ENCODE peak calls at places on chromosomes 5 and 9, in five cellular contexts. One of them, this sample, is unnamed.

GRCh38 chr9:112913326-112913725 is 22.6 kb upstream of the SLC46A2 start:
- DNase-seq in NCI-H1105 treated with DMSO at 0.1 percent for 48 hours: no peak
- DNase-seq in RWPE1: no peak
- DNase-seq in cardiac muscle cell: no peak
- DNase-seq in dorsolateral prefrontal cortex: no peak
- DNase-seq in this sample: no peak

GRCh38 chr9:113798062-113799030 is 77.8 kb upstream of the ZNF618 start:
- DNase-seq in NCI-H1105 treated with DMSO at 0.1 percent for 48 hours: no peak
- DNase-seq in cardiac muscle cell: no peak
- DNase-seq in dorsolateral prefrontal cortex: no peak
- DNase-seq in RWPE1: no peak
- DNase-seq in this sample: no peak

GRCh38 chr5:14164764-14165163 is 21.6 kb downstream of the TRIO start:
- DNase-seq in RWPE1: no peak
- DNase-seq in NCI-H1105 treated with DMSO at 0.1 percent for 48 hours: no peak
- DNase-seq in dorsolateral prefrontal cortex: no peak
- DNase-seq in cardiac muscle cell: no peak
- DNase-seq in this sample: no peak

GRCh38 chr5:176410486-176411180 is 5.7 kb downstream of the CLTB start:
- DNase-seq in NCI-H1105 treated with DMSO at 0.1 percent for 48 hours: no peak
- DNase-seq in dorsolateral prefrontal cortex: no peak
- DNase-seq in RWPE1: peak; percentile 68
- DNase-seq in cardiac muscle cell: no peak
- DNase-seq in this sample: no peak

GRCh38 chr5:132221781-132222648 is 5.6 kb downstream of the P4HA2 start:
- DNase-seq in cardiac muscle cell: no peak
- DNase-seq in NCI-H1105 treated with DMSO at 0.1 percent for 48 hours: no peak
- DNase-seq in RWPE1: no peak
- DNase-seq in dorsolateral prefrontal cortex: peak; percentile 62
- DNase-seq in this sample: no peak

GRCh38 chr5:157719231-157719630 is 12.0 kb upstream of the THG1L start:
- DNase-seq in dorsolateral prefrontal cortex: no peak
- DNase-seq in RWPE1: no peak
- DNase-seq in cardiac muscle cell: no peak
- DNase-seq in NCI-H1105 treated with DMSO at 0.1 percent for 48 hours: no peak
- DNase-seq in this sample: no peak

GRCh38 chr5:179870403-179870903 is 11.8 kb upstream of the MRNIP start:
- DNase-seq in dorsolateral prefrontal cortex: no peak
- DNase-seq in cardiac muscle cell: peak; percentile 98
- DNase-seq in NCI-H1105 treated with DMSO at 0.1 percent for 48 hours: peak; percentile 22
- DNase-seq in RWPE1: no peak
- DNase-seq in this sample: no peak

GRCh38 chr5:73296772-73297171 is 123.8 kb downstream of the TMEM174 start:
- DNase-seq in cardiac muscle cell: no peak
- DNase-seq in RWPE1: no peak
- DNase-seq in NCI-H1105 treated with DMSO at 0.1 percent for 48 hours: no peak
- DNase-seq in dorsolateral prefrontal cortex: no peak
- DNase-seq in this sample: no peak

GRCh38 chr5:132265336-132266030 is 8.0 kb downstream of the PDLIM4 start:
- DNase-seq in NCI-H1105 treated with DMSO at 0.1 percent for 48 hours: no peak
- DNase-seq in cardiac muscle cell: no peak
- DNase-seq in RWPE1: peak; percentile 96
- DNase-seq in dorsolateral prefrontal cortex: no peak
- DNase-seq in this sample: peak; percentile 92

GRCh38 chr9:135641745-135642144 is 2.4 kb upstream of the GLT6D1 start:
- DNase-seq in NCI-H1105 treated with DMSO at 0.1 percent for 48 hours: no peak
- DNase-seq in dorsolateral prefrontal cortex: no peak
- DNase-seq in cardiac muscle cell: no peak
- DNase-seq in RWPE1: no peak
- DNase-seq in this sample: no peak

GRCh38 chr5:33034777-33035176 is 323.7 kb downstream of the NPR3 start:
- DNase-seq in dorsolateral prefrontal cortex: no peak
- DNase-seq in NCI-H1105 treated with DMSO at 0.1 percent for 48 hours: no peak
- DNase-seq in cardiac muscle cell: no peak
- DNase-seq in RWPE1: no peak
- DNase-seq in this sample: no peak

GRCh38 chr5:141618030-141618803 is 583 bp downstream of the DIAPH1 start:
- DNase-seq in dorsolateral prefrontal cortex: no peak
- DNase-seq in cardiac muscle cell: peak; percentile 63
- DNase-seq in NCI-H1105 treated with DMSO at 0.1 percent for 48 hours: peak; percentile 22
- DNase-seq in RWPE1: peak; percentile 92
- DNase-seq in this sample: peak; percentile 41

GRCh38 chr5:135246923-135247795 is 151.9 kb downstream of the MACROH2A1 start:
- DNase-seq in dorsolateral prefrontal cortex: no peak
- DNase-seq in NCI-H1105 treated with DMSO at 0.1 percent for 48 hours: no peak
- DNase-seq in cardiac muscle cell: no peak
- DNase-seq in RWPE1: peak; percentile 95
- DNase-seq in this sample: peak; percentile 82

GRCh38 chr5:154740483-154740882 is 14.7 kb upstream of the LARP1 start:
- DNase-seq in dorsolateral prefrontal cortex: peak; percentile 44
- DNase-seq in RWPE1: no peak
- DNase-seq in NCI-H1105 treated with DMSO at 0.1 percent for 48 hours: no peak
- DNase-seq in cardiac muscle cell: no peak
- DNase-seq in this sample: no peak

GRCh38 chr5:81249240-81249639 is 16.1 kb downstream of the CKMT2 start:
- DNase-seq in dorsolateral prefrontal cortex: no peak
- DNase-seq in RWPE1: no peak
- DNase-seq in cardiac muscle cell: no peak
- DNase-seq in NCI-H1105 treated with DMSO at 0.1 percent for 48 hours: no peak
- DNase-seq in this sample: no peak

GRCh38 chr5:39661026-39661779 is 236.4 kb upstream of the DAB2 start:
- DNase-seq in cardiac muscle cell: no peak
- DNase-seq in RWPE1: peak; percentile 38
- DNase-seq in dorsolateral prefrontal cortex: no peak
- DNase-seq in NCI-H1105 treated with DMSO at 0.1 percent for 48 hours: no peak
- DNase-seq in this sample: no peak

GRCh38 chr9:116662633-116663032 is 24.5 kb upstream of the TRIM32 start:
- DNase-seq in cardiac muscle cell: no peak
- DNase-seq in dorsolateral prefrontal cortex: no peak
- DNase-seq in RWPE1: no peak
- DNase-seq in NCI-H1105 treated with DMSO at 0.1 percent for 48 hours: no peak
- DNase-seq in this sample: no peak

GRCh38 chr5:84779206-84779605 is 394.5 kb upstream of the EDIL3 start:
- DNase-seq in dorsolateral prefrontal cortex: no peak
- DNase-seq in NCI-H1105 treated with DMSO at 0.1 percent for 48 hours: no peak
- DNase-seq in cardiac muscle cell: no peak
- DNase-seq in RWPE1: no peak
- DNase-seq in this sample: no peak

GRCh38 chr9:93096131-93096802 is at the start of gene CARD19:
- DNase-seq in cardiac muscle cell: no peak
- DNase-seq in dorsolateral prefrontal cortex: no peak
- DNase-seq in NCI-H1105 treated with DMSO at 0.1 percent for 48 hours: peak; percentile 20
- DNase-seq in RWPE1: peak; percentile 69
- DNase-seq in this sample: no peak

GRCh38 chr5:156137482-156137881 is 189.5 kb upstream of the SGCD start:
- DNase-seq in NCI-H1105 treated with DMSO at 0.1 percent for 48 hours: no peak
- DNase-seq in cardiac muscle cell: no peak
- DNase-seq in dorsolateral prefrontal cortex: no peak
- DNase-seq in RWPE1: no peak
- DNase-seq in this sample: no peak

GRCh38 chr5:143138839-143139238 is 264.6 kb downstream of the NR3C1 start:
- DNase-seq in dorsolateral prefrontal cortex: no peak
- DNase-seq in RWPE1: no peak
- DNase-seq in cardiac muscle cell: no peak
- DNase-seq in NCI-H1105 treated with DMSO at 0.1 percent for 48 hours: no peak
- DNase-seq in this sample: no peak

GRCh38 chr9:118693645-118694044 is 675.6 kb downstream of the BRINP1 start:
- DNase-seq in cardiac muscle cell: peak; percentile 54
- DNase-seq in dorsolateral prefrontal cortex: no peak
- DNase-seq in NCI-H1105 treated with DMSO at 0.1 percent for 48 hours: no peak
- DNase-seq in RWPE1: no peak
- DNase-seq in this sample: no peak

GRCh38 chr5:67620386-67621039 is 423.9 kb upstream of the CD180 start:
- DNase-seq in NCI-H1105 treated with DMSO at 0.1 percent for 48 hours: peak; percentile 75
- DNase-seq in RWPE1: peak; percentile 60
- DNase-seq in dorsolateral prefrontal cortex: no peak
- DNase-seq in cardiac muscle cell: no peak
- DNase-seq in this sample: no peak

GRCh38 chr5:123700624-123701023 is 188.6 kb downstream of the CSNK1G3 start:
- DNase-seq in cardiac muscle cell: no peak
- DNase-seq in dorsolateral prefrontal cortex: no peak
- DNase-seq in RWPE1: peak; percentile 92
- DNase-seq in NCI-H1105 treated with DMSO at 0.1 percent for 48 hours: no peak
- DNase-seq in this sample: peak; percentile 60

GRCh38 chr5:112951124-112951702 is 25.4 kb upstream of the DCP2 start:
- DNase-seq in NCI-H1105 treated with DMSO at 0.1 percent for 48 hours: no peak
- DNase-seq in cardiac muscle cell: no peak
- DNase-seq in dorsolateral prefrontal cortex: no peak
- DNase-seq in RWPE1: no peak
- DNase-seq in this sample: no peak

GRCh38 chr5:149367249-149367971 is 9.6 kb downstream of the PCYOX1L start:
- DNase-seq in RWPE1: peak; percentile 85
- DNase-seq in cardiac muscle cell: peak; percentile 81
- DNase-seq in dorsolateral prefrontal cortex: peak; percentile 62
- DNase-seq in NCI-H1105 treated with DMSO at 0.1 percent for 48 hours: peak; percentile 27
- DNase-seq in this sample: peak; percentile 87

GRCh38 chr9:88230612-88231011 is 92.3 kb upstream of the SPATA31C2 start:
- DNase-seq in cardiac muscle cell: no peak
- DNase-seq in RWPE1: peak; percentile 16
- DNase-seq in NCI-H1105 treated with DMSO at 0.1 percent for 48 hours: no peak
- DNase-seq in dorsolateral prefrontal cortex: no peak
- DNase-seq in this sample: no peak

GRCh38 chr9:4435197-4435596 is 55.1 kb upstream of the SLC1A1 start:
- DNase-seq in cardiac muscle cell: no peak
- DNase-seq in dorsolateral prefrontal cortex: no peak
- DNase-seq in RWPE1: peak; percentile 4
- DNase-seq in NCI-H1105 treated with DMSO at 0.1 percent for 48 hours: no peak
- DNase-seq in this sample: no peak

GRCh38 chr9:107154766-107155165 is 128.3 kb upstream of the RAD23B start:
- DNase-seq in cardiac muscle cell: no peak
- DNase-seq in NCI-H1105 treated with DMSO at 0.1 percent for 48 hours: no peak
- DNase-seq in RWPE1: no peak
- DNase-seq in dorsolateral prefrontal cortex: no peak
- DNase-seq in this sample: no peak

GRCh38 chr5:167576928-167577327 is 714.5 kb upstream of the WWC1 start:
- DNase-seq in NCI-H1105 treated with DMSO at 0.1 percent for 48 hours: no peak
- DNase-seq in dorsolateral prefrontal cortex: no peak
- DNase-seq in cardiac muscle cell: no peak
- DNase-seq in RWPE1: no peak
- DNase-seq in this sample: no peak

GRCh38 chr5:39670391-39670790 is 245.6 kb upstream of the DAB2 start:
- DNase-seq in dorsolateral prefrontal cortex: no peak
- DNase-seq in cardiac muscle cell: no peak
- DNase-seq in NCI-H1105 treated with DMSO at 0.1 percent for 48 hours: no peak
- DNase-seq in RWPE1: no peak
- DNase-seq in this sample: no peak

GRCh38 chr9:734831-735511 is 106.5 kb upstream of the DMRT1 start:
- DNase-seq in dorsolateral prefrontal cortex: peak; percentile 71
- DNase-seq in cardiac muscle cell: no peak
- DNase-seq in RWPE1: no peak
- DNase-seq in NCI-H1105 treated with DMSO at 0.1 percent for 48 hours: no peak
- DNase-seq in this sample: peak; percentile 7

GRCh38 chr5:139783436-139783955 is 12.1 kb upstream of the PSD2 start:
- DNase-seq in NCI-H1105 treated with DMSO at 0.1 percent for 48 hours: no peak
- DNase-seq in RWPE1: no peak
- DNase-seq in dorsolateral prefrontal cortex: no peak
- DNase-seq in cardiac muscle cell: no peak
- DNase-seq in this sample: no peak

GRCh38 chr9:112278152-112278551 is 55.3 kb downstream of the PTBP3 start:
- DNase-seq in cardiac muscle cell: no peak
- DNase-seq in dorsolateral prefrontal cortex: no peak
- DNase-seq in RWPE1: no peak
- DNase-seq in NCI-H1105 treated with DMSO at 0.1 percent for 48 hours: no peak
- DNase-seq in this sample: no peak

GRCh38 chr9:97934321-97935115 is 3.5 kb downstream of the HEMGN start:
- DNase-seq in RWPE1: no peak
- DNase-seq in dorsolateral prefrontal cortex: no peak
- DNase-seq in cardiac muscle cell: no peak
- DNase-seq in NCI-H1105 treated with DMSO at 0.1 percent for 48 hours: peak; percentile 48
- DNase-seq in this sample: no peak

GRCh38 chr9:108784998-108785397 is 70.8 kb downstream of the ACTL7B start:
- DNase-seq in cardiac muscle cell: no peak
- DNase-seq in RWPE1: no peak
- DNase-seq in dorsolateral prefrontal cortex: no peak
- DNase-seq in NCI-H1105 treated with DMSO at 0.1 percent for 48 hours: no peak
- DNase-seq in this sample: no peak

GRCh38 chr5:53041071-53041692 is 52.0 kb downstream of the ITGA2 start:
- DNase-seq in NCI-H1105 treated with DMSO at 0.1 percent for 48 hours: no peak
- DNase-seq in cardiac muscle cell: no peak
- DNase-seq in dorsolateral prefrontal cortex: no peak
- DNase-seq in RWPE1: no peak
- DNase-seq in this sample: no peak

GRCh38 chr9:75624984-75625383 is 265.5 kb upstream of the PCSK5 start:
- DNase-seq in cardiac muscle cell: no peak
- DNase-seq in dorsolateral prefrontal cortex: no peak
- DNase-seq in RWPE1: no peak
- DNase-seq in NCI-H1105 treated with DMSO at 0.1 percent for 48 hours: no peak
- DNase-seq in this sample: no peak